ENCODE peak calls at places on chromosomes 2 and 18, in five cellular contexts. C, F, U, R and T are unnamed samples.

GRCh38 chr2:163734911-163735691 is 707 bp downstream of the FIGN start:
- DNase-seq in C (no peak), F (no peak), U (peak), R (peak), T (no peak)

GRCh38 chr2:196677404-196677803 is 37.9 kb downstream of the CCDC150 start:
- DNase-seq in C (no peak), F (no peak), U (peak), R (peak), T (peak)

GRCh38 chr2:238636269-238637073 is 209.7 kb downstream of the ASB1 start:
- DNase-seq in C (no peak), F (no peak), U (no peak), R (peak), T (peak)

GRCh38 chr2:13056259-13056843 is 339.6 kb downstream of the TRIB2 start:
- DNase-seq in C (no peak), F (no peak), U (peak), R (peak), T (no peak)

GRCh38 chr2:223570784-223571183 is 31.4 kb downstream of the SCG2 start:
- DNase-seq in C (no peak), F (no peak), U (no peak), R (no peak), T (no peak)

GRCh38 chr2:105379741-105380186 is 19.1 kb downstream of the FHL2 start:
- DNase-seq in C (no peak), F (no peak), U (peak), R (peak), T (no peak)

GRCh38 chr2:147310335-147311057 is 534.3 kb upstream of the ACVR2A start:
- DNase-seq in C (no peak), F (no peak), U (no peak), R (no peak), T (no peak)

GRCh38 chr2:235850289-235850688 is 317.9 kb downstream of the GBX2 start:
- DNase-seq in C (no peak), F (no peak), U (no peak), R (no peak), T (no peak)

GRCh38 chr18:48800877-48801727 is 149.7 kb downstream of the SMAD7 start:
- DNase-seq in C (peak), F (peak), U (no peak), R (no peak), T (no peak)

GRCh38 chr18:40414155-40414754 is 1540.8 kb upstream of the PIK3C3 start:
- DNase-seq in C (no peak), F (no peak), U (peak), R (peak), T (no peak)

GRCh38 chr2:75194184-75194868 is 5.0 kb downstream of the TACR1 start:
- DNase-seq in C (no peak), F (no peak), U (no peak), R (no peak), T (no peak)

GRCh38 chr18:75247041-75247551 is 36.5 kb downstream of the TSHZ1 start:
- DNase-seq in C (no peak), F (no peak), U (no peak), R (no peak), T (no peak)

GRCh38 chr2:159381574-159381973 is 95.1 kb upstream of the WDSUB1 start:
- DNase-seq in C (no peak), F (no peak), U (no peak), R (no peak), T (no peak)

GRCh38 chr2:211216221-211216620 is 659.8 kb downstream of the CPS1 start:
- DNase-seq in C (no peak), F (no peak), U (peak), R (peak), T (no peak)

GRCh38 chr2:62489162-62489561 is 16.8 kb downstream of the TMEM17 start:
- DNase-seq in C (no peak), F (no peak), U (no peak), R (no peak), T (no peak)

GRCh38 chr2:202944403-202944802 is 32.3 kb downstream of the CARF start:
- DNase-seq in C (no peak), F (no peak), U (no peak), R (peak), T (no peak)

GRCh38 chr2:133379159-133379558 is 189.1 kb downstream of the NCKAP5 start:
- DNase-seq in C (no peak), F (no peak), U (peak), R (no peak), T (no peak)

GRCh38 chr2:241822264-241822623 is 13.3 kb downstream of the NEU4 start:
- DNase-seq in C (no peak), F (no peak), U (no peak), R (no peak), T (no peak)

GRCh38 chr18:12076424-12077140 is 17.1 kb upstream of the ANKRD62 start:
- DNase-seq in C (no peak), F (no peak), U (no peak), R (peak), T (no peak)

GRCh38 chr2:134411828-134412638 is 158.2 kb downstream of the MGAT5 start:
- DNase-seq in C (peak), F (peak), U (peak), R (peak), T (peak)

GRCh38 chr2:224793961-224794360 is 77.8 kb upstream of the CCDC195 start:
- DNase-seq in C (peak), F (no peak), U (no peak), R (no peak), T (no peak)

GRCh38 chr2:120710256-120710655 is 25.4 kb upstream of the GLI2 start:
- DNase-seq in C (no peak), F (no peak), U (no peak), R (no peak), T (no peak)

GRCh38 chr2:20563833-20564232 is 87.1 kb downstream of the HS1BP3 start:
- DNase-seq in C (no peak), F (no peak), U (peak), R (peak), T (no peak)

GRCh38 chr2:181153886-181154285 is 173.5 kb downstream of the UBE2E3 start:
- DNase-seq in C (no peak), F (no peak), U (no peak), R (no peak), T (no peak)

GRCh38 chr2:206084468-206084869 is 1.5 kb downstream of the INO80D start:
- DNase-seq in C (peak), F (peak), U (peak), R (peak), T (peak)

GRCh38 chr18:2971741-2972552 is 41.0 kb downstream of the LPIN2 start:
- DNase-seq in C (peak), F (peak), U (no peak), R (no peak), T (peak)

GRCh38 chr18:6557470-6558245 is 142.9 kb upstream of the L3MBTL4 start:
- DNase-seq in C (peak), F (no peak), U (no peak), R (no peak), T (peak)

GRCh38 chr2:1632006-1632348 is 112.3 kb downstream of the PXDN start:
- DNase-seq in C (no peak), F (no peak), U (peak), R (peak), T (no peak)

GRCh38 chr2:61632276-61633169 is 94.4 kb upstream of the XPO1 start:
- DNase-seq in C (no peak), F (no peak), U (peak), R (no peak), T (no peak)

GRCh38 chr2:75589344-75590105 is 28.8 kb upstream of the EVA1A start:
- DNase-seq in C (no peak), F (no peak), U (no peak), R (no peak), T (no peak)

GRCh38 chr18:36409779-36410178 is 112.3 kb downstream of the FHOD3 start:
- DNase-seq in C (no peak), F (no peak), U (no peak), R (no peak), T (no peak)

GRCh38 chr18:36411745-36412168 is 114.2 kb downstream of the FHOD3 start:
- DNase-seq in C (no peak), F (no peak), U (peak), R (peak), T (peak)

GRCh38 chr18:36415606-36416005 is 118.1 kb downstream of the FHOD3 start:
- DNase-seq in C (no peak), F (no peak), U (no peak), R (no peak), T (peak)

GRCh38 chr18:36410346-36410745 is 112.8 kb downstream of the FHOD3 start:
- DNase-seq in C (no peak), F (no peak), U (peak), R (no peak), T (no peak)

DNA sequence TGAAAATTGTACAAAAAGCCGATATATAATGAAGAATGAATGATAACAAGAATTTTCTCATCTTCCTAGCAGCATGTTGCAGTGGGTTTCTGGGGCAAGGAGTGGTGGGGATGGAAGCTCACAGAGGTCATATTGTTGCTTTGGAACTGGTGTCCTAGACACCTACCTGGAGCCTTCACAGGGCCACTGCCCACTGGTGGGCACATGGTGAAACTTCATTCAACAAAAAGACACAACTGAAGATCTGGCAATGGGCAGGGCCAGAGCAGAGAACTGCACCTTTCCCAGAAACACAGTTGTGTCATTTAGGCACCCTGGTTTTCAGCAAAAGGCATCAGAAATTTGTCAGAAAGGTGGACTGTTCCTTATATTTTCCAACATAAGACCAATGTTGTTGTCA is 115.3 kb downstream of the FHOD3 start:
- DNase-seq in C (no peak), F (no peak), U (peak), R (peak), T (no peak)
- TF ChIP-seq CTCF in C (no peak), F (peak), U (peak), R (peak), T (no peak)

GRCh38 chr2:166373539-166373938 is 2.2 kb downstream of the SCN9A start:
- DNase-seq in C (no peak), F (no peak), U (no peak), R (no peak), T (no peak)

GRCh38 chr2:166372046-166372445 is 3.7 kb downstream of the SCN9A start:
- DNase-seq in C (no peak), F (no peak), U (no peak), R (no peak), T (no peak)

GRCh38 chr2:166373105-166373504 is 2.6 kb downstream of the SCN9A start:
- DNase-seq in C (no peak), F (no peak), U (no peak), R (no peak), T (no peak)

GRCh38 chr2:166375205-166375735 is 474 bp downstream of the SCN9A start:
- DNase-seq in C (no peak), F (no peak), U (peak), R (peak), T (no peak)

DNA sequence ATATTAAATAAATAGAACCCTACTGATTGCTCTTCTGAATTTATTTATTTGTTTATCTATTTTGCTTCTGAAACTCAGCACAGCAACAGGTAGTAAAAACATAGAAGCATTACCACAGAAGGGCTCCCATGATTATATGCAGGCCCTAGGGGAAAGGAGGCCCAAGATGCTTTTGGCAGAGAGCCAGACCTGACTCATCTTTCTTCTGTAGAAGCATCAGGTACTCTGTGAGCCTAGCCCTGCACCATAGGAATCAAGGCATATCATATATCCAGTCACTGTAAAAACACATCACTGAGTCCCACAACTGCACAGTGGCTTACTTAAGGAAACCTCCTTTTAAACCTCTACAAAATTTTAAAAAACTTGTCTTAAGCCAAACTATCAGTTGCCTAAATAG is 1.8 kb downstream of the SCN9A start:
- DNase-seq in C (no peak), F (no peak), U (peak), R (peak), T (no peak)
- H3K4me3 ChIP-seq in C (no peak), F (no peak), U (no peak), R (no peak), T (no peak)

GRCh38 chr2:16615246-16615645 is 50.4 kb downstream of the CYRIA start:
- DNase-seq in C (no peak), F (no peak), U (no peak), R (no peak), T (no peak)
- TF ChIP-seq CTCF in C (no peak), F (no peak), U (no peak), R (no peak), T (no peak)

GRCh38 chr2:200588076-200588678 is 2.4 kb downstream of the AOX1 start:
- DNase-seq in C (no peak), F (no peak), U (no peak), R (no peak), T (no peak)

GRCh38 chr2:200585730-200586643 is at the start of gene AOX1:
- DNase-seq in C (peak), F (peak), U (peak), R (no peak), T (peak)

GRCh38 chr2:200585340-200585729 is 479 bp upstream of the AOX1 start:
- DNase-seq in C (no peak), F (no peak), U (no peak), R (no peak), T (no peak)

GRCh38 chr2:200587007-200587616 is 1.3 kb downstream of the AOX1 start:
- DNase-seq in C (no peak), F (no peak), U (no peak), R (no peak), T (no peak)

DNA sequence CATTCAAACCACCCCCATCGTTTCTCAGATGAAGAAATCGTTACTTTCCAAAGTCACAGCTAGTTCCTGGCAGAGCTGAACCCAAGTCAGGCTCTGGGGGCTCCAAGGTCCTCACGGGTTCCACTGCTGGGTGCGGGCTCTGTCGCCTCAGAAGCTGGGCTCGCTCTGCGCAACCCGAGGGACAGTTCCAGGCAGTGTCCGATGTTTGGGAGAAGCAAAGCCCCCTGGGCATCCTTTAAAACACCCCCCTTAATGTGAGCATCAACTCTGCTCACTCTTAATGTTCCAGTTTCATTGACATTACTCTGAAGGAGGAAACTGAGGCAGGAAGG is 796 bp downstream of the AOX1 start:
- DNase-seq in C (no peak), F (no peak), U (no peak), R (no peak), T (no peak)
- H3K4me3 ChIP-seq in C (peak), F (peak), U (no peak), R (no peak), T (peak)

GRCh38 chr2:85648619-85649018 is 19.4 kb downstream of the SFTPB start:
- DNase-seq in C (no peak), F (no peak), U (no peak), R (peak), T (no peak)
- TF ChIP-seq CTCF in C (peak), F (peak), U (peak), R (peak), T (no peak)

GRCh38 chr2:177783091-177783490 is 289.5 kb downstream of the PDE11A start:
- DNase-seq in C (no peak), F (no peak), U (no peak), R (no peak), T (no peak)

GRCh38 chr2:177783835-177784448 is 288.6 kb downstream of the PDE11A start:
- DNase-seq in C (no peak), F (no peak), U (peak), R (peak), T (no peak)

GRCh38 chr2:177778472-177778871 is 294.1 kb downstream of the PDE11A start:
- DNase-seq in C (no peak), F (no peak), U (no peak), R (no peak), T (no peak)

GRCh38 chr2:177782613-177783012 is 290.0 kb downstream of the PDE11A start:
- DNase-seq in C (no peak), F (no peak), U (no peak), R (no peak), T (no peak)

DNA sequence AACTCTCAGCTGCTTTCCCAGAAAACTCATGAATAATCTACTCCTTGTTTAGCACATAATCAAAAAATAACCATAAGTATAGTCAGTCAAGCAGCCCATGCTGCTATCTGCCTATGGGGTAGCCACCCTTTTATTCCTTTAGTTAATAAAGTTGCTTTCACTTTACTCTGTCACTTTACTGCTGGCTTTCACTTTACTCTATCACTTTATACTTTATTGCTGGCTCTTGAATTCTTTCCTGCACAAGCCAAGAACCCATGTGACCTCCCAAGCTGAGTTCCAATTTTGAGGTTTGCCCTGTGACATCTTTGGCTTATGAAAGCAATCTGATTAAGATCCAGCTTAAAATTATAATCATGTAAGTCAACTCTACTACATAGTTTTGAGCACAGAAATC is 288.1 kb downstream of the PDE11A start:
- DNase-seq in C (no peak), F (no peak), U (peak), R (peak), T (no peak)
- H3K4me3 ChIP-seq in C (no peak), F (no peak), U (no peak), R (peak), T (no peak)

GRCh38 chr18:79678665-79679551 is 695 bp upstream of the CTDP1 start:
- DNase-seq in C (peak), F (peak), U (peak), R (peak), T (peak)

GRCh38 chr18:79677840-79678239 is 1.8 kb upstream of the CTDP1 start:
- DNase-seq in C (no peak), F (no peak), U (no peak), R (no peak), T (no peak)

GRCh38 chr18:79680891-79681339 is 1.3 kb downstream of the CTDP1 start:
- DNase-seq in C (no peak), F (no peak), U (no peak), R (no peak), T (peak)

GRCh38 chr18:79680100-79680879 is 687 bp downstream of the CTDP1 start:
- DNase-seq in C (no peak), F (no peak), U (peak), R (peak), T (peak)

DNA sequence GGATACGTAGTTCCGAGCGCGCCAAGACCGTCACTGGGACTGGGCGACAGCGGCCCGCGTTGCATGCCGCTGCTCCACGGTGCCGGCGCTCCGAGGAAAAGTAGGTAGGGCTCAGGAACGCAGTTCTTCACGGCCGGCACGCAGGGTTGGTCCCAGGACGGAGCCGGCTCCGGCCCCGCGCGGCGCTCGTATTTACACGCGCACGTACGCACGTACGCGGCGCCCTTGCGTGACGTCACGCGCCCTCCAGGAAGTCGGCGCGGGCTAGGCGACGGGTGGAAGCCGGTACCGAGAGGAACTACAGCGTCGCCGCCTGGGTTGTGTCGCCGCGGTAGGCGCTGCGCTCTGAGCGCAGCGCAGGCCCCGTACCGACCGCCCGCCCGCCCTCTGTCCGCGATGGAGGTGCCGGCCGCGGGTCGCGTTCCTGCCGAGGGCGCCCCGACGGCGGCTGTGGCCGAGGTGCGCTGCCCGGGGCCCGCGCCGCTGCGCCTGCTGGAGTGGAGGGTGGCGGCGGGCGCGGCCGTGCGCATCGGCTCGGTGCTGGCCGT is at the start of gene CTDP1:
- DNase-seq in C (peak), F (peak), U (peak), R (peak), T (peak)
- TF ChIP-seq CTCF in C (peak), F (no peak), U (no peak), R (no peak), T (no peak)

DNA sequence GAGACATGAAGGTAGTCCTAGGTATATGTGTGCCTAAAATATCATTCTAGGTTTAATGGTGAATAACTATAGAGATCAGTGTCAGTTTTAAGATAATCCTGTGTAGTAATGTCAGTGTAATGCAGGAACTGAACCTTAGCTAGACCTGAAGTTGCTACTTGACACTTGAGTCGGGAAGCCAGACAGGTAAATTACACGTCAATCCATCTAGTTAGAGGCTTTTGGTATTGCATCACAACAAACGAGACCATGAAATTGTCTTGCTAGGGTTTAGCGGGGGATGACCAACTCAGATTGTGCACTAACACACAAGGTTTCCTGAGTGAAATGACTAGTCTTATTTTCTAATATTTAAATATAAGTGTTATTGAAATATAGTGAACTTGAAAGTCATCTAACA is 2.0 kb downstream of the YPEL5 start:
- DNase-seq in C (no peak), F (no peak), U (no peak), R (no peak), T (no peak)
- H3K4me3 ChIP-seq in C (no peak), F (peak), U (no peak), R (no peak), T (no peak)